ENCODE peak calls at places on chromosomes 5 and 9, in seven cellular contexts. One of them, this sample, is unnamed.

GRCh38 chr9:27610622-27611021 is 37.3 kb upstream of the C9orf72 start:
- DNase-seq in stomach: no peak
- DNase-seq in prostate gland: no peak
- DNase-seq in right lobe of liver: no peak
- DNase-seq in lower leg skin: no peak
- DNase-seq in ovary: no peak
- DNase-seq in sigmoid colon: no peak
- DNase-seq in this sample: no peak

GRCh38 chr5:14816999-14817761 is 54.4 kb downstream of the ANKH start:
- DNase-seq in stomach: no peak
- DNase-seq in lower leg skin: peak; percentile 58
- DNase-seq in sigmoid colon: no peak
- DNase-seq in right lobe of liver: peak; percentile 55
- DNase-seq in ovary: no peak
- DNase-seq in prostate gland: no peak
- DNase-seq in this sample: no peak

GRCh38 chr5:124797665-124798087 is 51.2 kb upstream of the ZNF608 start:
- DNase-seq in right lobe of liver: no peak
- DNase-seq in lower leg skin: no peak
- DNase-seq in sigmoid colon: no peak
- DNase-seq in ovary: no peak
- DNase-seq in prostate gland: no peak
- DNase-seq in stomach: no peak
- DNase-seq in this sample: no peak

GRCh38 chr5:154038241-154038603 is 488 bp downstream of the FAM114A2 start:
- DNase-seq in ovary: no peak
- DNase-seq in sigmoid colon: no peak
- DNase-seq in prostate gland: peak; percentile 16
- DNase-seq in lower leg skin: no peak
- DNase-seq in stomach: no peak
- DNase-seq in right lobe of liver: no peak
- DNase-seq in this sample: no peak

GRCh38 chr5:122172207-122172606 is 42.9 kb downstream of the ZNF474 start:
- DNase-seq in sigmoid colon: no peak
- DNase-seq in right lobe of liver: no peak
- DNase-seq in prostate gland: no peak
- DNase-seq in ovary: no peak
- DNase-seq in stomach: no peak
- DNase-seq in lower leg skin: no peak
- DNase-seq in this sample: no peak

GRCh38 chr9:73270967-73271722 is 119.5 kb downstream of the ANXA1 start:
- DNase-seq in prostate gland: no peak
- DNase-seq in stomach: no peak
- DNase-seq in sigmoid colon: no peak
- DNase-seq in right lobe of liver: no peak
- DNase-seq in lower leg skin: no peak
- DNase-seq in ovary: no peak
- DNase-seq in this sample: no peak

GRCh38 chr5:24141046-24141445 is 503.7 kb downstream of the CDH10 start:
- DNase-seq in sigmoid colon: no peak
- DNase-seq in lower leg skin: no peak
- DNase-seq in prostate gland: no peak
- DNase-seq in stomach: no peak
- DNase-seq in right lobe of liver: no peak
- DNase-seq in ovary: no peak
- DNase-seq in this sample: no peak

GRCh38 chr5:132024789-132025402 is 13.4 kb upstream of the ACSL6 start:
- DNase-seq in sigmoid colon: no peak
- DNase-seq in lower leg skin: no peak
- DNase-seq in right lobe of liver: no peak
- DNase-seq in prostate gland: no peak
- DNase-seq in ovary: no peak
- DNase-seq in stomach: no peak
- DNase-seq in this sample: peak; percentile 60

GRCh38 chr5:132378580-132378979 is 9.1 kb downstream of the SLC22A5 start:
- DNase-seq in right lobe of liver: no peak
- DNase-seq in stomach: no peak
- DNase-seq in prostate gland: no peak
- DNase-seq in ovary: no peak
- DNase-seq in sigmoid colon: no peak
- DNase-seq in lower leg skin: no peak
- DNase-seq in this sample: no peak

GRCh38 chr5:83914662-83915418 is 194.2 kb upstream of the HAPLN1 start:
- DNase-seq in prostate gland: no peak
- DNase-seq in ovary: no peak
- DNase-seq in lower leg skin: no peak
- DNase-seq in right lobe of liver: no peak
- DNase-seq in sigmoid colon: no peak
- DNase-seq in stomach: no peak
- DNase-seq in this sample: no peak

GRCh38 chr9:109192732-109193361 is 25.8 kb upstream of the FRRS1L start:
- DNase-seq in lower leg skin: no peak
- DNase-seq in sigmoid colon: no peak
- DNase-seq in stomach: peak; percentile 68
- DNase-seq in ovary: peak; percentile 57
- DNase-seq in right lobe of liver: peak; percentile 74
- DNase-seq in prostate gland: peak; percentile 15
- DNase-seq in this sample: no peak

GRCh38 chr9:99820330-99821186 is 1.1 kb upstream of the NR4A3 start:
- DNase-seq in lower leg skin: peak; percentile 74
- DNase-seq in stomach: peak; percentile 68
- DNase-seq in right lobe of liver: peak; percentile 87
- DNase-seq in ovary: peak; percentile 74
- DNase-seq in prostate gland: peak; percentile 64
- DNase-seq in sigmoid colon: peak; percentile 93
- DNase-seq in this sample: peak; percentile 94

GRCh38 chr5:179836225-179837019 is 15.7 kb downstream of the SQSTM1 start:
- DNase-seq in stomach: no peak
- DNase-seq in ovary: peak; percentile 33
- DNase-seq in sigmoid colon: peak; percentile 77
- DNase-seq in prostate gland: no peak
- DNase-seq in right lobe of liver: no peak
- DNase-seq in lower leg skin: no peak
- DNase-seq in this sample: no peak

GRCh38 chr5:173782671-173783101 is 105.5 kb upstream of the CPEB4 start:
- DNase-seq in ovary: no peak
- DNase-seq in lower leg skin: no peak
- DNase-seq in stomach: no peak
- DNase-seq in prostate gland: no peak
- DNase-seq in right lobe of liver: no peak
- DNase-seq in sigmoid colon: no peak
- DNase-seq in this sample: no peak

GRCh38 chr5:173785421-173785820 is 102.7 kb upstream of the CPEB4 start:
- DNase-seq in sigmoid colon: no peak
- DNase-seq in prostate gland: no peak
- DNase-seq in ovary: no peak
- DNase-seq in right lobe of liver: no peak
- DNase-seq in stomach: no peak
- DNase-seq in lower leg skin: no peak
- DNase-seq in this sample: no peak

GRCh38 chr5:173786296-173787187 is 101.6 kb upstream of the CPEB4 start:
- DNase-seq in sigmoid colon: no peak
- DNase-seq in stomach: no peak
- DNase-seq in right lobe of liver: no peak
- DNase-seq in ovary: no peak
- DNase-seq in lower leg skin: no peak
- DNase-seq in prostate gland: no peak
- DNase-seq in this sample: no peak

GRCh38 chr5:173789031-173789920 is 98.9 kb upstream of the CPEB4 start:
- DNase-seq in stomach: peak; percentile 25
- DNase-seq in prostate gland: no peak
- DNase-seq in sigmoid colon: peak; percentile 41
- DNase-seq in lower leg skin: no peak
- DNase-seq in ovary: no peak
- DNase-seq in right lobe of liver: peak; percentile 96
- DNase-seq in this sample: no peak

GRCh38 chr5:173785866-173786265 is 102.3 kb upstream of the CPEB4 start:
- DNase-seq in ovary: no peak
- DNase-seq in prostate gland: no peak
- DNase-seq in stomach: no peak
- DNase-seq in sigmoid colon: no peak
- DNase-seq in right lobe of liver: no peak
- DNase-seq in lower leg skin: no peak
- DNase-seq in this sample: no peak
- TF ChIP-seq POLR2A in ovary: no peak
- TF ChIP-seq POLR2A in prostate gland: no peak
- TF ChIP-seq POLR2A in stomach: no peak
- TF ChIP-seq POLR2A in sigmoid colon: no peak
- TF ChIP-seq POLR2A in right lobe of liver: no peak
- TF ChIP-seq POLR2A in lower leg skin: no peak
- TF ChIP-seq POLR2A in this sample: no peak

DNA sequence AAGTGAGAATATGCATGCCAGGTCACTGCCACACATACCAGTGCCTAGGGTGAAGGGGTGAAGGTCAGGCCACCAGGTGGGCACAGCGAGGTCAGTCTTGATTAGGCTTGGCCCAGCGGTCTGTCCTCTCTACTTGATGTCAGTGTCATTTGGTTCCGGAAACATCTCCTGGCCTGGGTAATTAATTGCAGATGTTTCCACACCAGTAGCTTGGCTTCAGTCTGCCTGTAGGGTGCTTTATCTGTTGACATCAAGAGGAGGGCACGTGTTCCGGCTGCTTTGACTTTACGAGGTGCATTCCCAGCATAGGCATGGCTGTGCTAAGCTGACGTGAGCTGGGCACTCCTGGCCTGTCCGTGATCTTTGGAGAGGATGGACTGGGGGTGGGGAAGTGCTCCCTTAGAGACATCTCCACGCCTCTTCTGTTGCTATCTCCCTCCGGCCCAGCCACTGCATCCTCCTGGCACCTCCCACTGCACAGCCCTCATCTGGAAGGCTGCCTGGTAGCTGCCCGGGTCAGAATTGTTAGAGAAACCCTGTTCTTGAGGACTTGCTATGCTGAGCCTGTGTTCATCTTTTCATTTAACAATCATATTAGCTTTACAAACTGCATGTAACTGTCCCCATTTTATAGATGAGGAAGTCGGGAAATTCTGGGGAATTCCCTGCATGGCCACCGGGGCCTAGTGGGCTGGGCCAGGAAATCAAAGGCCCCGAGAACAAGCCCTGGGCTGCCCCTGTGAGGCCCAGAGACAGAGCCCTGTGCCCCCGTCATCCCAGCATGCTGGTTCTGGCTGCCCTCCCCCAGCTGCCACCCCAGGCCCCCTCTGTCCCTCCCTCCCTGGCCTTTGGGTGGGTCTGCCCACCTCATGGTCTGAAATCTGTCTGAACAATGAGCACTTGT is 29.1 kb downstream of the JADE2 start:
- DNase-seq in right lobe of liver: peak; percentile 82
- DNase-seq in lower leg skin: no peak
- DNase-seq in ovary: peak; percentile 59
- DNase-seq in sigmoid colon: peak; percentile 92
- DNase-seq in prostate gland: peak; percentile 97
- DNase-seq in stomach: peak; percentile 64
- DNase-seq in this sample: no peak
- TF ChIP-seq POLR2A in right lobe of liver: no peak
- TF ChIP-seq POLR2A in lower leg skin: no peak
- TF ChIP-seq POLR2A in ovary: no peak
- TF ChIP-seq POLR2A in sigmoid colon: no peak
- TF ChIP-seq POLR2A in prostate gland: no peak
- TF ChIP-seq POLR2A in stomach: no peak
- TF ChIP-seq POLR2A in this sample: no peak

DNA sequence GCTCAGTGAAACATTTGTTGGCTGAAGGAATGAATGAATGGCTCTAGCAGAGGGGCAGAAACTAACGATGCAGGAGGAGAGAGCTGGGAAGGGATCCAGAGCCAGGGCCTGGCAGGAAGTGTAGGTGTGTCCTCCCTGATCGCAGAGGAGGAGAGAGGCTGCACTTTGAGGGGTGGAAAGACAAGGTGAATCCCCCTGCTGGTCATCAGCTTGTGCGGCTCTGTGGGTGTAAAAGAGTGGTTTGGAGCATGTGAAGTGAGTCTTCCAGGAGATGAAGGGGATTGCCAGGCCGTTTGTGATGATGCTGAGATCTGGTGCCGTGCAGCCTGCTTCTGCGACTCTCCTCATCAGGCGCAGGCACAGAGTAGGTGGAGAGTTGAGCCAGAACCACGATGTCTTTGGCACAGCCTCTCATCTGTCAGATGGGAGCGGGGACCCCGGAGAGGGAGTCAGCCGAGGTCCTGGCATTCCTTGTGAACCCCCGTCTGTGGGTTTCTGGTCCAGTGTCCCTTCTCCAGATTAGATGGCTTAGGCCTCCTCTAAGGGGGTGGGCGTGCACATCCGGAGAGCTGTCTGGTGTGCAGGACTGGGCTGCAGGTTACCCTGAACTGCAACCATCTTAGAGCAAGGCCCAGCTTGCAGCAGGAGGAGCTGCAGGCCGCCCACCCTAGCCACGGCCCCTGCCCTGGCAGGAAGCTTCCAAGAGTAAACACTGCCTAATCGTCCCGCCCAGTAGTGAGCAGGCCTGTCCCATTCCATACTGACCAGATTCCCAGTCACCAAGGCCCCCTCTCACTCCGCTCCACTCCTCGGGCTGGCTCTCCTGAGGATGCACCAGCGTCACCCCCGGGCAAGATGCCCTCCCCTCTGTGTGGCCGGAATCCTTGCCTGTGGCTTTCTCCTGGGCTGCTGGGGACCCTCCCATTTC is at the start of gene ADAMTS13:
- DNase-seq in lower leg skin: no peak
- DNase-seq in ovary: no peak
- DNase-seq in stomach: no peak
- DNase-seq in sigmoid colon: no peak
- DNase-seq in right lobe of liver: no peak
- DNase-seq in prostate gland: no peak
- DNase-seq in this sample: no peak
- TF ChIP-seq POLR2A in lower leg skin: no peak
- TF ChIP-seq POLR2A in ovary: no peak
- TF ChIP-seq POLR2A in stomach: no peak
- TF ChIP-seq POLR2A in sigmoid colon: no peak
- TF ChIP-seq POLR2A in right lobe of liver: no peak
- TF ChIP-seq POLR2A in prostate gland: no peak
- TF ChIP-seq POLR2A in this sample: no peak

DNA sequence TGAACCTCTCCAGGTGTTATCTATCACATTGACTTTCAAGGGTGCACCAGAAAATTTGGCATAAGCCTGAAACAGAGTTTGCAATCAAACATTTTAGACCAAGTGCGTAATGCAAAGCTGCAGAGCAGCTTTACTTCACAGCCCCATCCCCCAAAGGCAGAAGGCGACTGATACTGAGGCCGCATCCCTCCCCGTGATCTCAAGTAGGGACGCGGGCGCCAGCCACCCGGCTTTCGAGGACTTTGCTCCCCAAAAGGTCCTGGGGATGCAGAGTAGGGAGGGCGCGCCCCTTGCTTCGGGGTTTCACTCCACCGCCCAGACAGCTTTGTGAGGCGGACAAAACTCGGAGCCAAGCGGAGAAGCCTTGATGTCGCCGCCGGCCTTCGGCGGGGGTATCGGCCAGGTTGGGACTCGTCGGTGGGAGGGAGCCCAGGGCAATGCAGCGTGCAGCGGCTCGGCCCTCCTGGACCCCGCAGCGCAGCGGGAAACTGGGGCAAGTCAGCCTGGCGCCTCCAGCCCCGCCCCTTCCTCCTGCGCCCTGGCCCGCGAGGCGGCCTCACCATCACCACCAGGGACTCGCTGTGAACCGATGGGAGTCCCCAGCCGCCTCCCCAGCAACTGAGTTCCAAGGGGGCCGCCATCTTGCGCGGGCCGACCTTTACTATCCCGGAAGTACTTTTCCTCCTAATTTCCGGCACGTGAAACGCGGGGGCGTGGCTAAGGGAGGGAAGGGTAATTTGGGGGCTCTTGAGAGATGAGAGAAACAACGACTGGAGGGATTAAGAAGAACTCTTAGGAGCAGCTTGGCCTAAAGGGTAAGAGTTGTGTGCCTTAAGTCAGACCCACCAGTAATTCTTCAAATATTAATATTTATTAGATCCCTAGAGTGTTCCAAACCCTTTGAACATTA is at the start of gene MTX3:
- DNase-seq in prostate gland: peak; percentile 61
- DNase-seq in sigmoid colon: peak; percentile 89
- DNase-seq in right lobe of liver: peak; percentile 77
- DNase-seq in lower leg skin: peak; percentile 64
- DNase-seq in stomach: peak; percentile 79
- DNase-seq in ovary: peak; percentile 82
- DNase-seq in this sample: peak; percentile 95
- TF ChIP-seq POLR2A in prostate gland: no peak
- TF ChIP-seq POLR2A in sigmoid colon: peak; percentile 38
- TF ChIP-seq POLR2A in right lobe of liver: peak; percentile 56
- TF ChIP-seq POLR2A in lower leg skin: no peak
- TF ChIP-seq POLR2A in stomach: no peak
- TF ChIP-seq POLR2A in ovary: peak; percentile 33
- TF ChIP-seq POLR2A in this sample: no peak